ENCODE peak calls at places on chromosome 12, in five cellular contexts. T is stimulated activated CD4-positive, alpha-beta T cell treated with anti-CD3 and anti-CD28 coated beads, Interleukin-12 subunit alpha, Interleukin-12 subunit beta, amount 100 ng/mL, for 24 hours; M is epithelial cell of prostate; H is Calu3; B is left lung. L is an unnamed sample.

GRCh38 chr12:132291402-132292175 is 37.8 kb downstream of the GALNT9 start:
- DNase-seq in T (no peak), B (no peak), H (no peak), M (no peak), L (no peak)

GRCh38 chr12:92621833-92622232 is 81.0 kb upstream of the PLEKHG7 start:
- DNase-seq in B (no peak), T (no peak), M (no peak), H (no peak), L (no peak)

GRCh38 chr12:124232654-124232987 is 62.3 kb upstream of the RFLNA start:
- DNase-seq in T (no peak), B (no peak), H (no peak), M (no peak), L (no peak)

GRCh38 chr12:113874999-113875561 is 91.0 kb downstream of the RBM19 start:
- DNase-seq in T (no peak), M (no peak), B (no peak), H (no peak), L (no peak)

GRCh38 chr12:107411792-107412535 is 273.6 kb upstream of the PWP1 start:
- DNase-seq in B (no peak), M (peak), T (no peak), H (no peak), L (no peak)

GRCh38 chr12:39294712-39295111 is 148.2 kb downstream of the KIF21A start:
- DNase-seq in B (no peak), T (no peak), H (no peak), M (no peak), L (no peak)

GRCh38 chr12:12612403-12612802 is 727 bp downstream of the CREBL2 start:
- DNase-seq in B (no peak), T (no peak), H (peak), M (no peak), L (no peak)

GRCh38 chr12:110585231-110585799 is 2.2 kb upstream of the PPTC7 start:
- DNase-seq in T (peak), M (no peak), B (peak), H (no peak), L (no peak)

GRCh38 chr12:128914908-128915563 is 61.8 kb downstream of the GLT1D1 start:
- DNase-seq in M (no peak), H (no peak), B (no peak), T (peak), L (no peak)

GRCh38 chr12:112199136-112199535 is 73.8 kb downstream of the TRAFD1 start:
- DNase-seq in B (no peak), H (no peak), M (no peak), T (no peak), L (no peak)

GRCh38 chr12:69331482-69331845 is 16.7 kb upstream of the LYZ start:
- DNase-seq in B (no peak), H (no peak), M (no peak), T (no peak), L (no peak)

GRCh38 chr12:89454080-89454848 is 70.3 kb downstream of the GALNT4 start:
- DNase-seq in M (no peak), B (no peak), T (no peak), H (no peak), L (no peak)

GRCh38 chr12:93109794-93110203 is 180.7 kb upstream of the EEA1 start:
- DNase-seq in H (no peak), M (no peak), B (no peak), T (peak), L (no peak)

GRCh38 chr12:115916910-115917668 is 360.4 kb downstream of the MED13L start:
- DNase-seq in H (peak), B (peak), M (no peak), T (peak), L (no peak)

GRCh38 chr12:93380480-93381121 is 2.9 kb downstream of the NUDT4 start:
- DNase-seq in M (no peak), B (no peak), H (no peak), T (no peak), L (no peak)

GRCh38 chr12:100554608-100555077 is 18.8 kb upstream of the GAS2L3 start:
- DNase-seq in H (peak), T (no peak), M (peak), B (no peak), L (peak)

GRCh38 chr12:122963928-122964240 is 2.4 kb downstream of the ABCB9 start:
- DNase-seq in M (no peak), H (no peak), B (peak), T (no peak), L (no peak)

GRCh38 chr12:88579572-88579940 is 715 bp downstream of the KITLG start:
- DNase-seq in B (peak), H (peak), T (no peak), M (no peak), L (no peak)

GRCh38 chr12:61043838-61044237 is 1216.4 kb upstream of the USP15 start:
- DNase-seq in M (no peak), H (no peak), B (no peak), T (no peak), L (no peak)

GRCh38 chr12:55727643-55728184 is 1.1 kb downstream of the CD63 start:
- DNase-seq in M (no peak), H (peak), T (no peak), B (peak), L (no peak)

GRCh38 chr12:89995870-89996269 is 287.2 kb upstream of the ATP2B1 start:
- DNase-seq in T (no peak), B (no peak), M (no peak), H (no peak), L (no peak)

GRCh38 chr12:97148941-97149559 is 242.0 kb downstream of the NEDD1 start:
- DNase-seq in T (peak), M (no peak), B (peak), H (peak), L (peak)

GRCh38 chr12:111798182-111798581 is 31.4 kb downstream of the ALDH2 start:
- DNase-seq in H (no peak), B (no peak), T (no peak), M (no peak), L (no peak)

GRCh38 chr12:75798527-75798926 is 233.0 kb downstream of the PHLDA1 start:
- DNase-seq in M (no peak), H (no peak), B (no peak), T (no peak), L (no peak)

GRCh38 chr12:90958995-90959394 is 4.0 kb upstream of the CCER1 start:
- DNase-seq in T (no peak), M (no peak), H (no peak), B (no peak), L (no peak)

GRCh38 chr12:13799574-13799973 is 181.8 kb downstream of the GRIN2B start:
- DNase-seq in H (no peak), M (no peak), T (no peak), B (no peak), L (no peak)

GRCh38 chr12:132807295-132808222 is 21.1 kb downstream of the GOLGA3 start:
- DNase-seq in M (no peak), B (no peak), T (no peak), H (no peak), L (no peak)

GRCh38 chr12:121252712-121253345 is 42.9 kb downstream of the P2RX4 start:
- DNase-seq in B (no peak), T (no peak), H (no peak), M (no peak), L (no peak)

GRCh38 chr12:104902125-104902524 is 56.0 kb downstream of the SLC41A2 start:
- DNase-seq in H (no peak), M (no peak), B (no peak), T (no peak), L (no peak)

GRCh38 chr12:23810327-23810902 is 139.1 kb downstream of the SOX5 start:
- DNase-seq in T (no peak), H (no peak), B (no peak), M (no peak), L (no peak)

L was measured in SW 1271.